ENCODE peak calls at places on chromosomes 13 and 19, in four cellular contexts. One of them, this sample, is unnamed.

GRCh38 chr19:20359933-20360720 is 193.1 kb downstream of the ZNF486 start:
- DNase-seq in activated B cell treated with CpG ODN at 0.5 μM for 24 hours: no peak
- DNase-seq in stimulated activated CD4-positive, alpha-beta T cell treated with anti-CD3 and anti-CD28 coated beads, TNF-alpha, amount 100 ng/mL, for 1 hour: no peak
- DNase-seq in activated CD4-positive, alpha-beta T cell treated with anti-CD3 and anti-CD28 coated beads for 4 hours: no peak
- DNase-seq in this sample: no peak

GRCh38 chr13:73672492-73672891 is 461.7 kb downstream of the KLF12 start:
- DNase-seq in stimulated activated CD4-positive, alpha-beta T cell treated with anti-CD3 and anti-CD28 coated beads, TNF-alpha, amount 100 ng/mL, for 1 hour: no peak
- DNase-seq in activated B cell treated with CpG ODN at 0.5 μM for 24 hours: no peak
- DNase-seq in activated CD4-positive, alpha-beta T cell treated with anti-CD3 and anti-CD28 coated beads for 4 hours: no peak
- DNase-seq in this sample: no peak

GRCh38 chr19:46351241-46352041 is 4.6 kb downstream of the PPP5C start:
- DNase-seq in activated CD4-positive, alpha-beta T cell treated with anti-CD3 and anti-CD28 coated beads for 4 hours: peak; percentile 27
- DNase-seq in stimulated activated CD4-positive, alpha-beta T cell treated with anti-CD3 and anti-CD28 coated beads, TNF-alpha, amount 100 ng/mL, for 1 hour: no peak
- DNase-seq in activated B cell treated with CpG ODN at 0.5 μM for 24 hours: no peak
- DNase-seq in this sample: no peak

GRCh38 chr13:94233831-94234230 is 245.7 kb downstream of the DCT start:
- DNase-seq in activated CD4-positive, alpha-beta T cell treated with anti-CD3 and anti-CD28 coated beads for 4 hours: no peak
- DNase-seq in stimulated activated CD4-positive, alpha-beta T cell treated with anti-CD3 and anti-CD28 coated beads, TNF-alpha, amount 100 ng/mL, for 1 hour: no peak
- DNase-seq in activated B cell treated with CpG ODN at 0.5 μM for 24 hours: no peak
- DNase-seq in this sample: no peak

GRCh38 chr19:45967246-45967645 is 6.4 kb downstream of the NOVA2 start:
- DNase-seq in activated B cell treated with CpG ODN at 0.5 μM for 24 hours: no peak
- DNase-seq in activated CD4-positive, alpha-beta T cell treated with anti-CD3 and anti-CD28 coated beads for 4 hours: no peak
- DNase-seq in stimulated activated CD4-positive, alpha-beta T cell treated with anti-CD3 and anti-CD28 coated beads, TNF-alpha, amount 100 ng/mL, for 1 hour: no peak
- DNase-seq in this sample: no peak

GRCh38 chr13:49597043-49597669 is 11.8 kb upstream of the RCBTB1 start:
- DNase-seq in stimulated activated CD4-positive, alpha-beta T cell treated with anti-CD3 and anti-CD28 coated beads, TNF-alpha, amount 100 ng/mL, for 1 hour: no peak
- DNase-seq in activated B cell treated with CpG ODN at 0.5 μM for 24 hours: no peak
- DNase-seq in activated CD4-positive, alpha-beta T cell treated with anti-CD3 and anti-CD28 coated beads for 4 hours: no peak
- DNase-seq in this sample: no peak

GRCh38 chr13:48144413-48145035 is 49.6 kb upstream of the MED4 start:
- DNase-seq in stimulated activated CD4-positive, alpha-beta T cell treated with anti-CD3 and anti-CD28 coated beads, TNF-alpha, amount 100 ng/mL, for 1 hour: no peak
- DNase-seq in activated CD4-positive, alpha-beta T cell treated with anti-CD3 and anti-CD28 coated beads for 4 hours: no peak
- DNase-seq in activated B cell treated with CpG ODN at 0.5 μM for 24 hours: no peak
- DNase-seq in this sample: no peak

GRCh38 chr13:106744516-106744915 is 176.6 kb upstream of the ARGLU1 start:
- DNase-seq in activated B cell treated with CpG ODN at 0.5 μM for 24 hours: no peak
- DNase-seq in activated CD4-positive, alpha-beta T cell treated with anti-CD3 and anti-CD28 coated beads for 4 hours: no peak
- DNase-seq in stimulated activated CD4-positive, alpha-beta T cell treated with anti-CD3 and anti-CD28 coated beads, TNF-alpha, amount 100 ng/mL, for 1 hour: no peak
- DNase-seq in this sample: no peak

GRCh38 chr19:7669641-7670040 is 792 bp downstream of the RETN start:
- DNase-seq in activated CD4-positive, alpha-beta T cell treated with anti-CD3 and anti-CD28 coated beads for 4 hours: no peak
- DNase-seq in stimulated activated CD4-positive, alpha-beta T cell treated with anti-CD3 and anti-CD28 coated beads, TNF-alpha, amount 100 ng/mL, for 1 hour: no peak
- DNase-seq in activated B cell treated with CpG ODN at 0.5 μM for 24 hours: no peak
- DNase-seq in this sample: no peak

GRCh38 chr19:40802300-40803169 is 3.5 kb downstream of the EGLN2 start:
- DNase-seq in stimulated activated CD4-positive, alpha-beta T cell treated with anti-CD3 and anti-CD28 coated beads, TNF-alpha, amount 100 ng/mL, for 1 hour: no peak
- DNase-seq in activated B cell treated with CpG ODN at 0.5 μM for 24 hours: no peak
- DNase-seq in activated CD4-positive, alpha-beta T cell treated with anti-CD3 and anti-CD28 coated beads for 4 hours: no peak
- DNase-seq in this sample: no peak

GRCh38 chr19:48668332-48668731 is 4.5 kb downstream of the NTN5 start:
- DNase-seq in stimulated activated CD4-positive, alpha-beta T cell treated with anti-CD3 and anti-CD28 coated beads, TNF-alpha, amount 100 ng/mL, for 1 hour: no peak
- DNase-seq in activated CD4-positive, alpha-beta T cell treated with anti-CD3 and anti-CD28 coated beads for 4 hours: no peak
- DNase-seq in activated B cell treated with CpG ODN at 0.5 μM for 24 hours: no peak
- DNase-seq in this sample: no peak

GRCh38 chr19:6611441-6611852 is 20.5 kb upstream of the CD70 start:
- DNase-seq in activated CD4-positive, alpha-beta T cell treated with anti-CD3 and anti-CD28 coated beads for 4 hours: no peak
- DNase-seq in activated B cell treated with CpG ODN at 0.5 μM for 24 hours: no peak
- DNase-seq in stimulated activated CD4-positive, alpha-beta T cell treated with anti-CD3 and anti-CD28 coated beads, TNF-alpha, amount 100 ng/mL, for 1 hour: no peak
- DNase-seq in this sample: no peak

GRCh38 chr19:16896098-16896912 is 7.5 kb downstream of the F2RL3 start:
- DNase-seq in stimulated activated CD4-positive, alpha-beta T cell treated with anti-CD3 and anti-CD28 coated beads, TNF-alpha, amount 100 ng/mL, for 1 hour: no peak
- DNase-seq in activated CD4-positive, alpha-beta T cell treated with anti-CD3 and anti-CD28 coated beads for 4 hours: no peak
- DNase-seq in activated B cell treated with CpG ODN at 0.5 μM for 24 hours: peak; percentile 32
- DNase-seq in this sample: no peak

GRCh38 chr19:48290341-48290922 is 20.6 kb downstream of the ZNF114 start:
- DNase-seq in stimulated activated CD4-positive, alpha-beta T cell treated with anti-CD3 and anti-CD28 coated beads, TNF-alpha, amount 100 ng/mL, for 1 hour: no peak
- DNase-seq in activated CD4-positive, alpha-beta T cell treated with anti-CD3 and anti-CD28 coated beads for 4 hours: no peak
- DNase-seq in activated B cell treated with CpG ODN at 0.5 μM for 24 hours: no peak
- DNase-seq in this sample: no peak

GRCh38 chr13:75359266-75359665 is 122.7 kb downstream of the TBC1D4 start:
- DNase-seq in activated B cell treated with CpG ODN at 0.5 μM for 24 hours: no peak
- DNase-seq in activated CD4-positive, alpha-beta T cell treated with anti-CD3 and anti-CD28 coated beads for 4 hours: no peak
- DNase-seq in stimulated activated CD4-positive, alpha-beta T cell treated with anti-CD3 and anti-CD28 coated beads, TNF-alpha, amount 100 ng/mL, for 1 hour: no peak
- DNase-seq in this sample: no peak

GRCh38 chr13:86684402-86684801 is 885.2 kb upstream of the SLITRK6 start:
- DNase-seq in activated B cell treated with CpG ODN at 0.5 μM for 24 hours: no peak
- DNase-seq in activated CD4-positive, alpha-beta T cell treated with anti-CD3 and anti-CD28 coated beads for 4 hours: no peak
- DNase-seq in stimulated activated CD4-positive, alpha-beta T cell treated with anti-CD3 and anti-CD28 coated beads, TNF-alpha, amount 100 ng/mL, for 1 hour: no peak
- DNase-seq in this sample: no peak

GRCh38 chr13:46345866-46346265 is 41.2 kb downstream of the RUBCNL start:
- DNase-seq in activated CD4-positive, alpha-beta T cell treated with anti-CD3 and anti-CD28 coated beads for 4 hours: no peak
- DNase-seq in activated B cell treated with CpG ODN at 0.5 μM for 24 hours: no peak
- DNase-seq in stimulated activated CD4-positive, alpha-beta T cell treated with anti-CD3 and anti-CD28 coated beads, TNF-alpha, amount 100 ng/mL, for 1 hour: no peak
- DNase-seq in this sample: no peak

GRCh38 chr19:17436094-17436873 is 12.2 kb downstream of the TMEM221 start:
- DNase-seq in stimulated activated CD4-positive, alpha-beta T cell treated with anti-CD3 and anti-CD28 coated beads, TNF-alpha, amount 100 ng/mL, for 1 hour: no peak
- DNase-seq in activated CD4-positive, alpha-beta T cell treated with anti-CD3 and anti-CD28 coated beads for 4 hours: no peak
- DNase-seq in activated B cell treated with CpG ODN at 0.5 μM for 24 hours: no peak
- DNase-seq in this sample: no peak

GRCh38 chr19:40822161-40822560 is 23.2 kb downstream of the EGLN2 start:
- DNase-seq in activated CD4-positive, alpha-beta T cell treated with anti-CD3 and anti-CD28 coated beads for 4 hours: no peak
- DNase-seq in activated B cell treated with CpG ODN at 0.5 μM for 24 hours: no peak
- DNase-seq in stimulated activated CD4-positive, alpha-beta T cell treated with anti-CD3 and anti-CD28 coated beads, TNF-alpha, amount 100 ng/mL, for 1 hour: no peak
- DNase-seq in this sample: no peak

GRCh38 chr13:62357887-62358645 is 942.4 kb upstream of the PCDH20 start:
- DNase-seq in stimulated activated CD4-positive, alpha-beta T cell treated with anti-CD3 and anti-CD28 coated beads, TNF-alpha, amount 100 ng/mL, for 1 hour: no peak
- DNase-seq in activated B cell treated with CpG ODN at 0.5 μM for 24 hours: no peak
- DNase-seq in activated CD4-positive, alpha-beta T cell treated with anti-CD3 and anti-CD28 coated beads for 4 hours: no peak
- DNase-seq in this sample: no peak

GRCh38 chr19:45657520-45658163 is 10.4 kb upstream of the GIPR start:
- DNase-seq in stimulated activated CD4-positive, alpha-beta T cell treated with anti-CD3 and anti-CD28 coated beads, TNF-alpha, amount 100 ng/mL, for 1 hour: no peak
- DNase-seq in activated B cell treated with CpG ODN at 0.5 μM for 24 hours: no peak
- DNase-seq in activated CD4-positive, alpha-beta T cell treated with anti-CD3 and anti-CD28 coated beads for 4 hours: no peak
- DNase-seq in this sample: no peak

GRCh38 chr13:109479991-109480696 is 306.2 kb downstream of the IRS2 start:
- DNase-seq in activated B cell treated with CpG ODN at 0.5 μM for 24 hours: no peak
- DNase-seq in stimulated activated CD4-positive, alpha-beta T cell treated with anti-CD3 and anti-CD28 coated beads, TNF-alpha, amount 100 ng/mL, for 1 hour: no peak
- DNase-seq in activated CD4-positive, alpha-beta T cell treated with anti-CD3 and anti-CD28 coated beads for 4 hours: no peak
- DNase-seq in this sample: no peak

GRCh38 chr13:79450110-79450509 is 30.8 kb upstream of the NDFIP2 start:
- DNase-seq in activated B cell treated with CpG ODN at 0.5 μM for 24 hours: no peak
- DNase-seq in stimulated activated CD4-positive, alpha-beta T cell treated with anti-CD3 and anti-CD28 coated beads, TNF-alpha, amount 100 ng/mL, for 1 hour: no peak
- DNase-seq in activated CD4-positive, alpha-beta T cell treated with anti-CD3 and anti-CD28 coated beads for 4 hours: no peak
- DNase-seq in this sample: no peak

GRCh38 chr13:100530645-100531044 is 57.9 kb downstream of the GGACT start:
- DNase-seq in activated CD4-positive, alpha-beta T cell treated with anti-CD3 and anti-CD28 coated beads for 4 hours: no peak
- DNase-seq in activated B cell treated with CpG ODN at 0.5 μM for 24 hours: no peak
- DNase-seq in stimulated activated CD4-positive, alpha-beta T cell treated with anti-CD3 and anti-CD28 coated beads, TNF-alpha, amount 100 ng/mL, for 1 hour: no peak
- DNase-seq in this sample: no peak

GRCh38 chr19:34505321-34506025 is 23.9 kb downstream of the WTIP start:
- DNase-seq in activated B cell treated with CpG ODN at 0.5 μM for 24 hours: no peak
- DNase-seq in activated CD4-positive, alpha-beta T cell treated with anti-CD3 and anti-CD28 coated beads for 4 hours: no peak
- DNase-seq in stimulated activated CD4-positive, alpha-beta T cell treated with anti-CD3 and anti-CD28 coated beads, TNF-alpha, amount 100 ng/mL, for 1 hour: no peak
- DNase-seq in this sample: no peak

GRCh38 chr13:64158910-64159309 is 2743.3 kb upstream of the PCDH20 start:
- DNase-seq in stimulated activated CD4-positive, alpha-beta T cell treated with anti-CD3 and anti-CD28 coated beads, TNF-alpha, amount 100 ng/mL, for 1 hour: no peak
- DNase-seq in activated B cell treated with CpG ODN at 0.5 μM for 24 hours: no peak
- DNase-seq in activated CD4-positive, alpha-beta T cell treated with anti-CD3 and anti-CD28 coated beads for 4 hours: no peak
- DNase-seq in this sample: no peak

GRCh38 chr19:2678043-2678671 is 24.3 kb downstream of the GNG7 start:
- DNase-seq in activated B cell treated with CpG ODN at 0.5 μM for 24 hours: peak; percentile 46
- DNase-seq in stimulated activated CD4-positive, alpha-beta T cell treated with anti-CD3 and anti-CD28 coated beads, TNF-alpha, amount 100 ng/mL, for 1 hour: no peak
- DNase-seq in activated CD4-positive, alpha-beta T cell treated with anti-CD3 and anti-CD28 coated beads for 4 hours: no peak
- DNase-seq in this sample: peak; percentile 63

GRCh38 chr13:27034678-27035111 is 136.9 kb downstream of the USP12 start:
- DNase-seq in activated B cell treated with CpG ODN at 0.5 μM for 24 hours: no peak
- DNase-seq in activated CD4-positive, alpha-beta T cell treated with anti-CD3 and anti-CD28 coated beads for 4 hours: no peak
- DNase-seq in stimulated activated CD4-positive, alpha-beta T cell treated with anti-CD3 and anti-CD28 coated beads, TNF-alpha, amount 100 ng/mL, for 1 hour: no peak
- DNase-seq in this sample: no peak

GRCh38 chr13:74092711-74093110 is 41.5 kb downstream of the KLF12 start:
- DNase-seq in activated CD4-positive, alpha-beta T cell treated with anti-CD3 and anti-CD28 coated beads for 4 hours: no peak
- DNase-seq in activated B cell treated with CpG ODN at 0.5 μM for 24 hours: no peak
- DNase-seq in stimulated activated CD4-positive, alpha-beta T cell treated with anti-CD3 and anti-CD28 coated beads, TNF-alpha, amount 100 ng/mL, for 1 hour: no peak
- DNase-seq in this sample: no peak

GRCh38 chr19:41893899-41894298 is 10.9 kb downstream of the ARHGEF1 start:
- DNase-seq in activated B cell treated with CpG ODN at 0.5 μM for 24 hours: no peak
- DNase-seq in stimulated activated CD4-positive, alpha-beta T cell treated with anti-CD3 and anti-CD28 coated beads, TNF-alpha, amount 100 ng/mL, for 1 hour: no peak
- DNase-seq in activated CD4-positive, alpha-beta T cell treated with anti-CD3 and anti-CD28 coated beads for 4 hours: no peak
- DNase-seq in this sample: no peak

GRCh38 chr13:109207618-109208017 is 578.2 kb downstream of the MYO16 start:
- DNase-seq in activated B cell treated with CpG ODN at 0.5 μM for 24 hours: no peak
- DNase-seq in activated CD4-positive, alpha-beta T cell treated with anti-CD3 and anti-CD28 coated beads for 4 hours: no peak
- DNase-seq in stimulated activated CD4-positive, alpha-beta T cell treated with anti-CD3 and anti-CD28 coated beads, TNF-alpha, amount 100 ng/mL, for 1 hour: no peak
- DNase-seq in this sample: no peak

GRCh38 chr13:106566682-106567420 is 1.1 kb downstream of the ARGLU1 start:
- DNase-seq in stimulated activated CD4-positive, alpha-beta T cell treated with anti-CD3 and anti-CD28 coated beads, TNF-alpha, amount 100 ng/mL, for 1 hour: no peak
- DNase-seq in activated B cell treated with CpG ODN at 0.5 μM for 24 hours: no peak
- DNase-seq in activated CD4-positive, alpha-beta T cell treated with anti-CD3 and anti-CD28 coated beads for 4 hours: peak; percentile 25
- DNase-seq in this sample: peak; percentile 13

GRCh38 chr19:19860756-19861390 is 4.8 kb upstream of the ZNF253 start:
- DNase-seq in activated B cell treated with CpG ODN at 0.5 μM for 24 hours: peak; percentile 30
- DNase-seq in activated CD4-positive, alpha-beta T cell treated with anti-CD3 and anti-CD28 coated beads for 4 hours: peak; percentile 8
- DNase-seq in stimulated activated CD4-positive, alpha-beta T cell treated with anti-CD3 and anti-CD28 coated beads, TNF-alpha, amount 100 ng/mL, for 1 hour: no peak
- DNase-seq in this sample: peak; percentile 39

GRCh38 chr13:109743706-109744453 is 42.5 kb downstream of the IRS2 start:
- DNase-seq in activated CD4-positive, alpha-beta T cell treated with anti-CD3 and anti-CD28 coated beads for 4 hours: no peak
- DNase-seq in activated B cell treated with CpG ODN at 0.5 μM for 24 hours: no peak
- DNase-seq in stimulated activated CD4-positive, alpha-beta T cell treated with anti-CD3 and anti-CD28 coated beads, TNF-alpha, amount 100 ng/mL, for 1 hour: no peak
- DNase-seq in this sample: no peak

GRCh38 chr19:43809762-43810696 is 7.8 kb upstream of the LYPD5 start:
- DNase-seq in stimulated activated CD4-positive, alpha-beta T cell treated with anti-CD3 and anti-CD28 coated beads, TNF-alpha, amount 100 ng/mL, for 1 hour: no peak
- DNase-seq in activated CD4-positive, alpha-beta T cell treated with anti-CD3 and anti-CD28 coated beads for 4 hours: no peak
- DNase-seq in activated B cell treated with CpG ODN at 0.5 μM for 24 hours: no peak
- DNase-seq in this sample: no peak

GRCh38 chr19:55581145-55581827 is 638 bp upstream of the ZNF579 start:
- DNase-seq in stimulated activated CD4-positive, alpha-beta T cell treated with anti-CD3 and anti-CD28 coated beads, TNF-alpha, amount 100 ng/mL, for 1 hour: no peak
- DNase-seq in activated CD4-positive, alpha-beta T cell treated with anti-CD3 and anti-CD28 coated beads for 4 hours: no peak
- DNase-seq in activated B cell treated with CpG ODN at 0.5 μM for 24 hours: no peak
- DNase-seq in this sample: no peak

This sample was measured in memory B cell.